ENCODE peak calls at places on chromosomes 16 and 17, in four cellular contexts. U, F, P and O are unnamed samples.

GRCh38 chr16:74695450-74696422 is 4.9 kb downstream of the MLKL start:
- DNase-seq in U (peak; percentile 73), F (peak; percentile 89), P (peak; percentile 95), O (peak; percentile 53)

GRCh38 chr16:70781800-70782199 is 19.2 kb downstream of the VAC14 start:
- DNase-seq in U (no peak), F (no peak), P (no peak), O (no peak)

GRCh38 chr16:30491229-30491628 is 18.7 kb downstream of the ITGAL start:
- DNase-seq in U (no peak), F (no peak), P (no peak), O (no peak)

GRCh38 chr17:31388770-31389672 is 2.5 kb upstream of the RAB11FIP4 start:
- DNase-seq in U (peak; percentile 35), F (peak; percentile 63), P (peak; percentile 8), O (no peak)

GRCh38 chr16:24701521-24701951 is 27.9 kb upstream of the TNRC6A start:
- DNase-seq in U (no peak), F (no peak), P (peak; percentile 86), O (no peak)

GRCh38 chr17:70624208-70624607 is 454.9 kb downstream of the KCNJ2 start:
- DNase-seq in U (no peak), F (no peak), P (no peak), O (no peak)

GRCh38 chr16:60717808-60718207 is 1318.4 kb downstream of the CDH8 start:
- DNase-seq in U (no peak), F (no peak), P (no peak), O (no peak)

GRCh38 chr16:66996324-66996982 is 8.1 kb downstream of the CES4A start:
- DNase-seq in U (no peak), F (no peak), P (peak; percentile 92), O (peak; percentile 93)

GRCh38 chr17:21209511-21210175 is 4.3 kb downstream of the TMEM11 start:
- DNase-seq in U (no peak), F (no peak), P (no peak), O (no peak)

GRCh38 chr16:89022051-89022836 is 45.2 kb upstream of the CBFA2T3 start:
- DNase-seq in U (no peak), F (no peak), P (no peak), O (no peak)

GRCh38 chr16:54286067-54286329 is 589 bp downstream of the IRX3 start:
- DNase-seq in U (no peak), F (no peak), P (no peak), O (no peak)

GRCh38 chr17:19737305-19738072 is 10.6 kb downstream of the ALDH3A1 start:
- DNase-seq in U (no peak), F (no peak), P (no peak), O (no peak)

GRCh38 chr16:69839240-69839688 is 77.1 kb downstream of the WWP2 start:
- DNase-seq in U (no peak), F (no peak), P (no peak), O (no peak)

GRCh38 chr17:35932576-35932975 is 2.0 kb upstream of the RDM1 start:
- DNase-seq in U (no peak), F (no peak), P (no peak), O (no peak)

GRCh38 chr17:66276328-66276937 is 26.0 kb upstream of the PRKCA start:
- DNase-seq in U (no peak), F (no peak), P (peak; percentile 29), O (no peak)

GRCh38 chr17:34351041-34351575 is 5.2 kb upstream of the CCL13 start:
- DNase-seq in U (no peak), F (no peak), P (no peak), O (no peak)

GRCh38 chr16:30352488-30353401 is 2.4 kb downstream of the CD2BP2 start:
- DNase-seq in U (no peak), F (no peak), P (no peak), O (no peak)

GRCh38 chr16:15993946-15994665 is 44.7 kb downstream of the ABCC1 start:
- DNase-seq in U (no peak), F (no peak), P (peak; percentile 87), O (no peak)

GRCh38 chr17:559699-560378 is 154.8 kb downstream of the VPS53 start:
- DNase-seq in U (no peak), F (no peak), P (peak; percentile 90), O (peak; percentile 89)

GRCh38 chr17:68197091-68197996 is 50.5 kb upstream of the AMZ2 start:
- DNase-seq in U (no peak), F (peak; percentile 38), P (no peak), O (no peak)

GRCh38 chr17:19750835-19751234 is 2.7 kb upstream of the ALDH3A1 start:
- DNase-seq in U (no peak), F (no peak), P (no peak), O (no peak)

GRCh38 chr17:44187131-44187899 is 543 bp downstream of the TMUB2 start:
- DNase-seq in U (peak; percentile 26), F (no peak), P (peak; percentile 70), O (peak; percentile 25)

GRCh38 chr17:80783971-80784370 is 207.7 kb upstream of the CHMP6 start:
- DNase-seq in U (no peak), F (no peak), P (no peak), O (no peak)

GRCh38 chr16:49652441-49653175 is 203.3 kb downstream of the ZNF423 start:
- DNase-seq in U (no peak), F (no peak), P (peak; percentile 54), O (no peak)

GRCh38 chr17:39178516-39178915 is 12.6 kb upstream of the ARL5C start:
- DNase-seq in U (no peak), F (no peak), P (no peak), O (no peak)

GRCh38 chr17:15265131-15265530 is at the start of gene PMP22:
- DNase-seq in U (no peak), F (no peak), P (peak; percentile 44), O (no peak)
- H3K4me3 ChIP-seq in U (no peak within 1 kb of the TSS), F (no peak within 1 kb of the TSS), P (peak within 1 kb of the TSS; percentile 51), O (no peak within 1 kb of the TSS)

GRCh38 chr17:6712058-6712853 is 913 bp downstream of the SLC13A5 start:
- DNase-seq in U (no peak), F (peak; percentile 2), P (no peak), O (no peak)

GRCh38 chr17:6712854-6713129 is 377 bp downstream of the SLC13A5 start:
- DNase-seq in U (no peak), F (no peak), P (no peak), O (no peak)

GRCh38 chr17:6714315-6714874 is 1.2 kb upstream of the SLC13A5 start:
- DNase-seq in U (no peak), F (no peak), P (no peak), O (no peak)

GRCh38 chr17:6713918-6714271 is 726 bp upstream of the SLC13A5 start:
- DNase-seq in U (no peak), F (no peak), P (no peak), O (no peak)

GRCh38 chr17:6713130-6713917 is at the start of gene SLC13A5:
- DNase-seq in U (no peak), F (no peak), P (peak; percentile 4), O (no peak)
- TF ChIP-seq CTCF in U (no peak), F (no peak), P (peak; percentile 25), O (no peak)

GRCh38 chr17:5466295-5466694 is 2.5 kb downstream of the DHX33 start:
- DNase-seq in U (no peak), F (no peak), P (no peak), O (no peak)
- H3K4me3 ChIP-seq in U (no peak overlapping the region), F (no peak overlapping the region), P (no peak overlapping the region), O (no peak overlapping the region)

DNA sequence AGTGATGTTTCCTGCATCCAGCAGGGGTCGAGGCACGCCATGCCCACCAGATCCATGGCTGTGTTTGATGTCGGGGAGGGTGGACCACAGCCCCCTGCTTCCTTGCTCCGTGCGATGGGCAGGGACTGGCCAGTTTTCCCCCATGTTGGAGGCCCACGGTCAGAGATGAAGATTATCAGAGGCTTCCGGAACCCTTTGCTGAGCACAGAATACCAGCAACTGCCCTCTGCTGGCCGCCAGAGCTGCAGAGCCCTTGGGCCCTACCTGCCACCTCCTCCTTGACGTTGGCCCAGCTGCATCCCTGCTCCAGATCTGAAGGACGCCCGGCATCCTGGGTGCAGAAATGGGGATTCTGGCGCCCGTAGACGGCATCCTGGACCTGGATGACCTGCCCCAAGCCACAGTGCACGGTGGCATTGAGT is 23.7 kb upstream of the BCO1 start:
- DNase-seq in U (no peak), F (peak; percentile 40), P (peak; percentile 13), O (no peak)
- TF ChIP-seq CTCF in U (no peak), F (peak; percentile 49), P (peak; percentile 45), O (peak; percentile 58)

GRCh38 chr16:27402964-27403600 is 1.1 kb downstream of the IL21R start:
- DNase-seq in U (no peak), F (no peak), P (no peak), O (no peak)
- H3K4me3 ChIP-seq in U (peak overlapping the region; percentile 74), F (no peak overlapping the region), P (no peak overlapping the region), O (no peak overlapping the region)

GRCh38 chr16:7511549-7512260 is 179.1 kb downstream of the RBFOX1 start:
- DNase-seq in U (no peak), F (no peak), P (no peak), O (no peak)

GRCh38 chr16:7505495-7505894 is 172.8 kb downstream of the RBFOX1 start:
- DNase-seq in U (no peak), F (no peak), P (no peak), O (no peak)

GRCh38 chr16:7506363-7506762 is 173.7 kb downstream of the RBFOX1 start:
- DNase-seq in U (no peak), F (no peak), P (no peak), O (no peak)

GRCh38 chr16:7509919-7510705 is 177.5 kb downstream of the RBFOX1 start:
- DNase-seq in U (no peak), F (no peak), P (no peak), O (no peak)

DNA sequence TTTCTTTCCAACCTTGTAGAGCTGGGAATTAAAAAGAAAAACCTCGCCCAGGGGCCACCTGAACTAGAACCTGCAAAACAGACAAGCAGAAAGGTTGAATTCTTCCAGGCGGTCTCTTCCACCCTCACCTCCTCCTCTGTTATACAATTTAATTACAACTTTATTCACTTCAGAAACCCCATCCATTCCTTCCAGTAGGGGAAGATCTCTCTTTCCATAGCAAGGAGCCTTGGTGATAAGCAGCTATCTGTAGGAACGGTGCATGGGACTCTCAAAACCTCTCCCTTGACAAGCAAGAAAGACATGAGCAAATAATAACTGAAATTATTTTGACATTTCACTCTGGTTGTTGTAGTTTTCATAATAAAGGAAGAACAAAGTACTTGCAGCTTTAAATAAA is 176.0 kb downstream of the RBFOX1 start:
- DNase-seq in U (no peak), F (no peak), P (no peak), O (no peak)
- TF ChIP-seq CTCF in U (no peak), F (no peak), P (no peak), O (no peak)

GRCh38 chr17:27293898-27294688 is at the start of gene WSB1:
- DNase-seq in U (peak; percentile 90), F (peak; percentile 96), P (peak; percentile 94), O (no peak)

GRCh38 chr17:27290916-27291598 is 2.9 kb upstream of the WSB1 start:
- DNase-seq in U (no peak), F (no peak), P (no peak), O (no peak)

GRCh38 chr17:27295945-27296344 is 2.0 kb downstream of the WSB1 start:
- DNase-seq in U (no peak), F (no peak), P (no peak), O (no peak)

GRCh38 chr17:27294689-27295630 is 1.0 kb downstream of the WSB1 start:
- DNase-seq in U (peak; percentile 65), F (peak; percentile 72), P (peak; percentile 94), O (peak; percentile 51)

GRCh38 chr17:27293359-27293897 is 486 bp upstream of the WSB1 start:
- DNase-seq in U (no peak), F (peak; percentile 15), P (no peak), O (no peak)
- H3K4me3 ChIP-seq in U (peak overlapping the region; percentile 99), F (peak overlapping the region; percentile 14), P (peak overlapping the region; percentile 7), O (peak overlapping the region; percentile 99)